ENCODE peak calls at places on chromosome 11, in eight cellular contexts. H is sigmoid colon; B is iPS DF 6.9; A is left ventricle myocardium inferior; N is thyroid gland; X is CD4-positive, alpha-beta memory T cell; W is colonic mucosa; R is upper lobe of left lung. F is an unnamed sample.

GRCh38 chr11:102608699-102609098 is 16.4 kb downstream of the MMP20 start:
- DNase-seq in R (no peak), W (no peak), H (no peak), X (no peak), N (no peak), B (no peak), A (no peak), F (no peak)

GRCh38 chr11:77580712-77581337 is 8.9 kb upstream of the AQP11 start:
- DNase-seq in N (no peak), R (no peak), X (no peak), H (no peak), B (no peak), A (no peak), W (no peak), F (no peak)

GRCh38 chr11:33017478-33017877 is 1.8 kb downstream of the DEPDC7 start:
- DNase-seq in N (no peak), W (no peak), X (no peak), R (no peak), B (no peak), H (no peak), A (no peak), F (no peak)

GRCh38 chr11:83000381-83000780 is 71.3 kb downstream of the RAB30 start:
- DNase-seq in R (no peak), A (no peak), B (no peak), W (no peak), X (no peak), H (no peak), N (no peak), F (no peak)

GRCh38 chr11:115624065-115624464 is 119.8 kb upstream of the CADM1 start:
- DNase-seq in N (no peak), R (no peak), X (no peak), W (no peak), A (no peak), B (no peak), H (no peak), F (no peak)

GRCh38 chr11:101126551-101127347 is 2.9 kb downstream of the PGR start:
- DNase-seq in R (no peak), A (peak; percentile 64), B (no peak), W (no peak), X (no peak), H (no peak), N (peak; percentile 19), F (no peak)

GRCh38 chr11:64246874-64247728 is at the start of gene PPP1R14B:
- DNase-seq in X (peak; percentile 72), R (peak; percentile 98), H (peak; percentile 93), A (peak; percentile 92), W (peak; percentile 90), N (peak; percentile 91), B (no peak), F (peak; percentile 61)

GRCh38 chr11:120028181-120028935 is 109.6 kb downstream of the TRIM29 start:
- DNase-seq in W (no peak), X (no peak), H (no peak), B (no peak), N (no peak), A (no peak), R (no peak), F (no peak)

GRCh38 chr11:64233913-64234839 is at the start of gene VEGFB:
- DNase-seq in A (peak; percentile 81), N (peak; percentile 81), B (no peak), W (peak; percentile 79), R (peak; percentile 95), X (peak; percentile 66), H (peak; percentile 91), F (peak; percentile 66)

GRCh38 chr11:122741613-122742012 is 86.1 kb downstream of the UBASH3B start:
- DNase-seq in N (no peak), W (no peak), H (peak; percentile 84), X (no peak), R (no peak), A (peak; percentile 33), B (no peak), F (no peak)

GRCh38 chr11:70430671-70431574 is 32.6 kb downstream of the CTTN start:
- DNase-seq in N (no peak), A (no peak), X (no peak), W (no peak), R (no peak), B (no peak), H (no peak), F (no peak)

GRCh38 chr11:70431611-70432010 is 33.3 kb downstream of the CTTN start:
- DNase-seq in B (no peak), X (no peak), R (no peak), W (no peak), A (no peak), N (no peak), H (no peak), F (no peak)

GRCh38 chr11:70428701-70429427 is 30.5 kb downstream of the CTTN start:
- DNase-seq in A (no peak), X (no peak), B (no peak), W (no peak), N (no peak), H (no peak), R (no peak), F (no peak)

GRCh38 chr11:70430122-70430521 is 31.8 kb downstream of the CTTN start:
- DNase-seq in X (no peak), B (no peak), A (no peak), W (no peak), N (no peak), R (no peak), H (no peak), F (no peak)

GRCh38 chr11:70429428-70429705 is 31.0 kb downstream of the CTTN start:
- DNase-seq in B (no peak), H (no peak), X (no peak), N (no peak), A (no peak), W (no peak), R (no peak), F (no peak)
- H3K36me3 ChIP-seq in B (peaks cover 56% of the 10 kb centered on the region), H (peaks cover 98% of the 10 kb centered on the region), X (no peaks in the 10 kb centered on the region), N (peaks cover 73% of the 10 kb centered on the region), A (peaks cover 97% of the 10 kb centered on the region), W (peaks cover 25% of the 10 kb centered on the region), R (peaks cover 97% of the 10 kb centered on the region), F (no peaks in the 10 kb centered on the region)

DNA sequence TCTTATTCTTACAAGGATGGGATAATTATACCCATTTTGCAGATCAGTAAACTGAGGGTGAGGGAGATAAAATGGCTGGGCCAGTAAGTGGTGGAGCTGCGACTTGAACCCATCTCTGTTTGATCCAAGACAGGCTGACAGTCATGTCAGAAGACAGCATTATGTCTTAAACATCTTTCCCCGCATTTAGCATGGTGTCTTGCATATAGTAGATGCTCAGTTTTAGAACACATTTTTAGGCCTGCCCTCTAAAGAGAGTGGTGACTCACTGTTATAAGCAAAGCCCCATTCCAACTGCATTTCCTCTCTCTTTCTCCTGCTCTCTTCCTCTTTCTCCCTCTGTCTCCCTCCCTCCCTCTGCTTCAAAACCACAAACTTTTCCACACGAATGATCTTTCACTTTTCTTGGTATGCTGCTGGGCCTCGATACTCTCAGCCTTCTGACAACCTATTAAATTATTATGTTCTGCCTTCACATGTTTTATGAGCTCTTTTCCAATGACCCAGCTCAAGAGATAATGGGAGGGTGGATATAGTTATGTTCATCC is 25.2 kb downstream of the CWC15 start:
- DNase-seq in A (no peak), X (no peak), N (no peak), B (no peak), W (no peak), H (no peak), R (no peak), F (no peak)
- H3K27ac ChIP-seq in A (no peak overlapping the region), X (no peak overlapping the region), N (no peak overlapping the region), B (no peak overlapping the region), W (no peak overlapping the region), H (no peak overlapping the region), R (no peak overlapping the region), F (no peak overlapping the region)

GRCh38 chr11:70381872-70382842 is 16.2 kb upstream of the CTTN start:
- DNase-seq in N (no peak), R (no peak), A (no peak), X (no peak), B (no peak), H (peak; percentile 56), W (no peak), F (no peak)

GRCh38 chr11:70376621-70377020 is 21.7 kb upstream of the CTTN start:
- DNase-seq in X (no peak), B (no peak), A (no peak), N (no peak), R (no peak), H (peak; percentile 11), W (no peak), F (no peak)

GRCh38 chr11:70378506-70379134 is 19.7 kb upstream of the CTTN start:
- DNase-seq in N (no peak), B (no peak), W (no peak), H (peak; percentile 5), R (no peak), X (no peak), A (no peak), F (no peak)

GRCh38 chr11:70381350-70381749 is 17.0 kb upstream of the CTTN start:
- DNase-seq in X (no peak), H (peak; percentile 22), A (no peak), R (no peak), N (no peak), W (no peak), B (no peak), F (no peak)

GRCh38 chr11:70377645-70378044 is 20.7 kb upstream of the CTTN start:
- DNase-seq in B (no peak), H (no peak), X (no peak), A (no peak), N (no peak), R (no peak), W (no peak), F (no peak)
- H3K36me3 ChIP-seq in B (peaks cover 8% of the 10 kb centered on the region), H (peaks cover 62% of the 10 kb centered on the region), X (peaks cover 40% of the 10 kb centered on the region), A (peaks cover 96% of the 10 kb centered on the region), N (peaks cover 38% of the 10 kb centered on the region), R (peaks cover 93% of the 10 kb centered on the region), W (peaks cover 13% of the 10 kb centered on the region), F (peaks cover 64% of the 10 kb centered on the region)

GRCh38 chr11:30433831-30434230 is 110.9 kb downstream of the ARL14EP start:
- DNase-seq in B (no peak), X (no peak), A (no peak), H (no peak), R (no peak), N (no peak), W (no peak), F (no peak)

GRCh38 chr11:30431127-30431814 is 108.4 kb downstream of the ARL14EP start:
- DNase-seq in H (no peak), N (no peak), X (no peak), B (no peak), R (no peak), W (no peak), A (no peak), F (no peak)

GRCh38 chr11:30429550-30429949 is 106.6 kb downstream of the ARL14EP start:
- DNase-seq in R (no peak), N (no peak), X (no peak), W (no peak), A (no peak), B (no peak), H (no peak), F (no peak)

GRCh38 chr11:30432716-30433115 is 109.8 kb downstream of the ARL14EP start:
- DNase-seq in W (no peak), A (no peak), X (no peak), B (no peak), H (no peak), R (no peak), N (no peak), F (no peak)

DNA sequence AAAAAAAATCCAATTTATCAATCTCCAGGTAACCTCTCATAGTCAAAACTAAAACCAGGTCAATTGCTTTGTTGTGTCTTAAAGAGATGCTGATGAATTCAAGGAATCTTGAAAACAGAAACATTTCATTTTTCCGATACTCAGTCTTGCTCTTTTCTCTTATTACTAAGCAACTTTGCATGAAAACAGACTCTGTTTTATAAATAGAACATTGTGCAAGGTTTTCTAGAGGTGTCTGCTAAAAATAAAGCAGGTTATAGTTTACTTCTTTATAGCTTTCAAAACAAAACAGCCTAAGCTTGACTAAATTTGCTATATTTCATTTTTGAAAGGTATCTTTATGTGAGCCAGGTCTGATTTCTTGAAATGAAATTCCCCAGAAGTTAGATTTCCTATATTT is 109.3 kb downstream of the ARL14EP start:
- DNase-seq in B (no peak), R (no peak), A (no peak), N (no peak), X (no peak), H (no peak), W (no peak), F (no peak)
- H3K27ac ChIP-seq in B (no peak overlapping the region), R (no peak overlapping the region), A (peak overlapping the region; percentile 25), N (peak overlapping the region; percentile 84), X (no peak overlapping the region), H (peak overlapping the region; percentile 60), W (no peak overlapping the region), F (no peak overlapping the region)